ENCODE peak calls at places on chromosome 10, in five cellular contexts. X is astrocyte, T is glutamatergic neuron, M is A549, Q is left lung. D is an unnamed sample.

GRCh38 chr10:43854042-43854441 is 205.4 kb upstream of the ZNF32 start:
- DNase-seq in X (peak; percentile 74), T (no peak), M (no peak), Q (no peak), D (no peak)

GRCh38 chr10:32093650-32094049 is 37.4 kb upstream of the KIF5B start:
- DNase-seq in X (no peak), T (no peak), M (no peak), Q (no peak), D (no peak)

GRCh38 chr10:114215033-114215432 is 24.0 kb upstream of the VWA2 start:
- DNase-seq in X (no peak), T (no peak), M (no peak), Q (no peak), D (no peak)

GRCh38 chr10:27258838-27259532 is 18.4 kb upstream of the ACBD5 start:
- DNase-seq in X (no peak), T (peak; percentile 60), M (no peak), Q (no peak), D (no peak)

GRCh38 chr10:6348091-6348862 is 145.5 kb downstream of the PFKFB3 start:
- DNase-seq in X (peak; percentile 59), T (no peak), M (no peak), Q (peak; percentile 71), D (peak; percentile 55)

GRCh38 chr10:121070671-121071070 is 219.5 kb downstream of the WDR11 start:
- DNase-seq in X (no peak), T (no peak), M (no peak), Q (no peak), D (no peak)

GRCh38 chr10:77393821-77394501 is 243.6 kb downstream of the KCNMA1 start:
- DNase-seq in X (no peak), T (peak; percentile 43), M (no peak), Q (no peak), D (no peak)

GRCh38 chr10:29177266-29177832 is 111.5 kb upstream of the LYZL1 start:
- DNase-seq in X (no peak), T (no peak), M (no peak), Q (no peak), D (no peak)

GRCh38 chr10:86632009-86632800 is 22.1 kb upstream of the OPN4 start:
- DNase-seq in X (no peak), T (peak; percentile 77), M (no peak), Q (no peak), D (no peak)

GRCh38 chr10:108791794-108792474 is 1131.4 kb downstream of the XPNPEP1 start:
- DNase-seq in X (peak; percentile 27), T (no peak), M (no peak), Q (no peak), D (no peak)

GRCh38 chr10:6525599-6526160 is 54.4 kb downstream of the PRKCQ start:
- DNase-seq in X (no peak), T (no peak), M (no peak), Q (no peak), D (no peak)

GRCh38 chr10:31051703-31052102 is 20.0 kb upstream of the ZNF438 start:
- DNase-seq in X (peak; percentile 38), T (no peak), M (peak; percentile 36), Q (no peak), D (no peak)

GRCh38 chr10:6625428-6625827 is 45.4 kb upstream of the PRKCQ start:
- DNase-seq in X (no peak), T (no peak), M (no peak), Q (no peak), D (no peak)

GRCh38 chr10:114387784-114388183 is 16.5 kb downstream of the AFAP1L2 start:
- DNase-seq in X (no peak), T (no peak), M (no peak), Q (no peak), D (no peak)

GRCh38 chr10:100482181-100482833 is 19.5 kb downstream of the WNT8B start:
- DNase-seq in X (peak; percentile 48), T (peak; percentile 80), M (peak; percentile 80), Q (peak; percentile 70), D (peak; percentile 67)

GRCh38 chr10:30374353-30374752 is 25.3 kb upstream of the MTPAP start:
- DNase-seq in X (no peak), T (no peak), M (no peak), Q (no peak), D (no peak)

GRCh38 chr10:24381235-24382010 is 172.5 kb downstream of the KIAA1217 start:
- DNase-seq in X (no peak), T (no peak), M (no peak), Q (no peak), D (no peak)

GRCh38 chr10:107814865-107815487 is 650.5 kb upstream of the SORCS1 start:
- DNase-seq in X (peak; percentile 10), T (peak; percentile 68), M (no peak), Q (peak; percentile 32), D (no peak)

GRCh38 chr10:117734626-117735405 is 192.3 kb downstream of the EMX2 start:
- DNase-seq in X (no peak), T (peak; percentile 55), M (no peak), Q (no peak), D (no peak)

GRCh38 chr10:70723771-70724170 is 51.5 kb downstream of the ADAMTS14 start:
- DNase-seq in X (no peak), T (no peak), M (no peak), Q (no peak), D (no peak)

GRCh38 chr10:86603256-86603655 is 51.1 kb upstream of the OPN4 start:
- DNase-seq in X (no peak), T (no peak), M (no peak), Q (no peak), D (no peak)

GRCh38 chr10:43408710-43409384 is at the start of gene HNRNPF:
- DNase-seq in X (peak; percentile 88), T (peak; percentile 96), M (peak; percentile 81), Q (peak; percentile 96), D (peak; percentile 97)

GRCh38 chr10:84204122-84204521 is 9.8 kb downstream of the CDHR1 start:
- DNase-seq in X (no peak), T (no peak), M (no peak), Q (no peak), D (no peak)
- TF ChIP-seq CTCF in X (peak; percentile 5), T (peak; percentile 23), M (no peak), Q (no peak), D (peak; percentile 28)

GRCh38 chr10:18472977-18473376 is 178.4 kb downstream of the NSUN6 start:
- DNase-seq in X (no peak), T (no peak), M (no peak), Q (no peak), D (no peak)
- TF ChIP-seq CTCF in X (no peak), T (no peak), M (no peak), Q (no peak), D (no peak)

GRCh38 chr10:119667562-119668328 is 16.6 kb downstream of the BAG3 start:
- DNase-seq in X (peak; percentile 98), T (peak; percentile 55), M (peak; percentile 92), Q (peak; percentile 60), D (no peak)
- TF ChIP-seq CTCF in X (no peak), T (no peak), M (peak; percentile 20), Q (no peak), D (no peak)

GRCh38 chr10:4057021-4057420 is 272.0 kb upstream of the KLF6 start:
- DNase-seq in X (no peak), T (no peak), M (no peak), Q (no peak), D (no peak)

GRCh38 chr10:4051408-4052151 is 266.6 kb upstream of the KLF6 start:
- DNase-seq in X (no peak), T (no peak), M (no peak), Q (no peak), D (no peak)

GRCh38 chr10:4054651-4055435 is 269.8 kb upstream of the KLF6 start:
- DNase-seq in X (no peak), T (no peak), M (no peak), Q (no peak), D (no peak)

GRCh38 chr10:4051011-4051407 is 266.0 kb upstream of the KLF6 start:
- DNase-seq in X (no peak), T (no peak), M (no peak), Q (no peak), D (no peak)

GRCh38 chr10:4053940-4054339 is 268.9 kb upstream of the KLF6 start:
- DNase-seq in X (no peak), T (no peak), M (no peak), Q (no peak), D (no peak)
- TF ChIP-seq CTCF in X (no peak), T (no peak), M (no peak), Q (no peak), D (no peak)

GRCh38 chr10:19488592-19489280 is 327.5 kb upstream of the PLXDC2 start:
- DNase-seq in X (no peak), T (peak; percentile 86), M (no peak), Q (peak; percentile 41), D (no peak)
- TF ChIP-seq CTCF in X (no peak), T (peak; percentile 55), M (no peak), Q (no peak), D (no peak)

DNA sequence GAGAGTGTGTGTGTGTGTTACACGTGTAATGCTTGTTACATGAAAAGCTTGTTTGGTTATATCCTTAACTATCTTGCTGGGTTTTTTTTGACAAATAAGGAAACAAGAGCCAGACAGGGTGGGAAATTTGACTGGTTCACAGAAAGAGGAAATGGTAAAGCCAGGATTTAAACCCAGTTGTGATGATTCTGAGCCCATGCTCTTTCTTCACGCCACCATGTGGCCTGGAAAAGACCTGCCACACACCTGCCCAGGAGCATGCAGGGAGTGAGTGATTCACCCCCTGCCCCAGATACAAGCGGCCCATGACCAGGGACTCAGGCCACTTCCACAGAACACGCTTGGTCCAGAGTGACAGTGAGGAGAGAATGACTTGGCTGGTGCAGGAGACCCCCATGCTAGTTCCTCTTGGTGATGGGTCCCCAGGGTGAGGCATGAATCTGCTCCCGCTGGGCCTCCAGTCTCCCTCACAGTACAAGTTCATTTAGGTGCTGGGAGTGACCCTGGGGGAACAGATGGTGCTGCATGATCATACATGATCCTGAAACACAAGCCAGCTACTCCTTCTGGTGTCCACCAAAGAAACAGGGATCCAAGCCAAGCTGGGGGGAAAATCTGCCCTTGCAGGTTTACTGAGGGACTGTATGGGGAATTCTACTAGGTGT is 21.0 kb upstream of the EIF5AL1 start:
- DNase-seq in X (no peak), T (no peak), M (no peak), Q (no peak), D (no peak)
- TF ChIP-seq CTCF in X (no peak), T (no peak), M (no peak), Q (no peak), D (no peak)

GRCh38 chr10:103602028-103602851 is 108.7 kb downstream of the NEURL1 start:
- DNase-seq in X (no peak), T (no peak), M (no peak), Q (no peak), D (no peak)

GRCh38 chr10:103609231-103610082 is 116.0 kb downstream of the NEURL1 start:
- DNase-seq in X (no peak), T (no peak), M (no peak), Q (no peak), D (no peak)

GRCh38 chr10:103603382-103603781 is 109.9 kb downstream of the NEURL1 start:
- DNase-seq in X (no peak), T (no peak), M (no peak), Q (no peak), D (no peak)

GRCh38 chr10:103602852-103603155 is 109.3 kb downstream of the NEURL1 start:
- DNase-seq in X (no peak), T (no peak), M (no peak), Q (no peak), D (no peak)

GRCh38 chr10:103605359-103606156 is 112.1 kb downstream of the NEURL1 start:
- DNase-seq in X (peak; percentile 15), T (no peak), M (peak; percentile 74), Q (no peak), D (no peak)
- TF ChIP-seq CTCF in X (peak; percentile 53), T (peak; percentile 68), M (peak; percentile 53), Q (peak; percentile 65), D (peak; percentile 62)

D was measured in natural killer cell.